ENCODE peak calls at places on chromosome 12, in six cellular contexts. W, J, U, Y, R and N are unnamed samples.

GRCh38 chr12:25764892-25765291 is 193.6 kb upstream of the RASSF8 start:
- DNase-seq in W (no peak), J (no peak), U (no peak), Y (no peak), R (no peak), N (no peak)

GRCh38 chr12:76455582-76456345 is 103.8 kb downstream of the OSBPL8 start:
- DNase-seq in W (no peak), J (peak; percentile 82), U (peak; percentile 82), Y (no peak), R (peak; percentile 96), N (no peak)

GRCh38 chr12:110966081-110966760 is 45.8 kb upstream of the MYL2 start:
- DNase-seq in W (no peak), J (no peak), U (no peak), Y (no peak), R (no peak), N (peak; percentile 60)

GRCh38 chr12:102534899-102535298 is 54.5 kb upstream of the IGF1 start:
- DNase-seq in W (no peak), J (no peak), U (no peak), Y (no peak), R (no peak), N (no peak)

GRCh38 chr12:104752016-104752415 is 206.1 kb downstream of the SLC41A2 start:
- DNase-seq in W (no peak), J (no peak), U (no peak), Y (no peak), R (no peak), N (peak; percentile 23)

GRCh38 chr12:19988457-19988856 is 379.9 kb upstream of the PDE3A start:
- DNase-seq in W (no peak), J (no peak), U (no peak), Y (no peak), R (peak; percentile 27), N (no peak)

GRCh38 chr12:20283467-20283866 is 84.9 kb upstream of the PDE3A start:
- DNase-seq in W (no peak), J (no peak), U (no peak), Y (no peak), R (no peak), N (no peak)

GRCh38 chr12:90398437-90398836 is 556.5 kb downstream of the CCER1 start:
- DNase-seq in W (no peak), J (no peak), U (no peak), Y (no peak), R (no peak), N (no peak)

GRCh38 chr12:101997102-101997501 is 64.7 kb downstream of the WASHC3 start:
- DNase-seq in W (no peak), J (no peak), U (no peak), Y (no peak), R (no peak), N (no peak)

GRCh38 chr12:123253606-123254459 is 17.8 kb downstream of the CDK2AP1 start:
- DNase-seq in W (peak; percentile 59), J (no peak), U (no peak), Y (no peak), R (no peak), N (no peak)

GRCh38 chr12:105275997-105276760 is 40.2 kb upstream of the APPL2 start:
- DNase-seq in W (no peak), J (no peak), U (no peak), Y (no peak), R (no peak), N (no peak)

GRCh38 chr12:75779891-75780501 is 251.6 kb downstream of the PHLDA1 start:
- DNase-seq in W (no peak), J (no peak), U (peak; percentile 44), Y (no peak), R (no peak), N (no peak)

GRCh38 chr12:44863867-44864266 is 12.2 kb downstream of the NELL2 start:
- DNase-seq in W (no peak), J (no peak), U (no peak), Y (no peak), R (no peak), N (no peak)

GRCh38 chr12:52469853-52470252 is 3.8 kb downstream of the KRT6C start:
- DNase-seq in W (no peak), J (no peak), U (no peak), Y (no peak), R (no peak), N (no peak)

GRCh38 chr12:124302241-124302806 is 7.4 kb downstream of the RFLNA start:
- DNase-seq in W (no peak), J (no peak), U (no peak), Y (no peak), R (no peak), N (no peak)

GRCh38 chr12:12899530-12900380 is 8.4 kb downstream of the GPRC5A start:
- DNase-seq in W (peak; percentile 79), J (peak; percentile 91), U (peak; percentile 28), Y (peak; percentile 82), R (peak; percentile 98), N (no peak)

GRCh38 chr12:123678981-123679380 is 8.1 kb downstream of the TCTN2 start:
- DNase-seq in W (no peak), J (no peak), U (no peak), Y (no peak), R (no peak), N (no peak)

GRCh38 chr12:41993283-41993682 is 151.4 kb downstream of the GXYLT1 start:
- DNase-seq in W (no peak), J (no peak), U (peak; percentile 35), Y (no peak), R (no peak), N (no peak)

GRCh38 chr12:91074851-91075250 is 17.0 kb upstream of the KERA start:
- DNase-seq in W (no peak), J (no peak), U (no peak), Y (no peak), R (no peak), N (no peak)

GRCh38 chr12:49389092-49389703 is 21.9 kb downstream of the SPATS2 start:
- DNase-seq in W (peak; percentile 66), J (no peak), U (no peak), Y (no peak), R (no peak), N (no peak)

GRCh38 chr12:32819424-32819823 is 63.7 kb upstream of the YARS2 start:
- DNase-seq in W (no peak), J (no peak), U (no peak), Y (no peak), R (no peak), N (no peak)

GRCh38 chr12:46049665-46050064 is 59.3 kb upstream of the SCAF11 start:
- DNase-seq in W (no peak), J (no peak), U (no peak), Y (no peak), R (no peak), N (no peak)

GRCh38 chr12:96255077-96255476 is 60.9 kb downstream of the ELK3 start:
- DNase-seq in W (peak; percentile 88), J (peak; percentile 87), U (no peak), Y (peak; percentile 83), R (peak; percentile 91), N (no peak)
- TF ChIP-seq CTCF in W (no peak), J (peak; percentile 0), U (no peak), Y (no peak), R (no peak), N (no peak)

DNA sequence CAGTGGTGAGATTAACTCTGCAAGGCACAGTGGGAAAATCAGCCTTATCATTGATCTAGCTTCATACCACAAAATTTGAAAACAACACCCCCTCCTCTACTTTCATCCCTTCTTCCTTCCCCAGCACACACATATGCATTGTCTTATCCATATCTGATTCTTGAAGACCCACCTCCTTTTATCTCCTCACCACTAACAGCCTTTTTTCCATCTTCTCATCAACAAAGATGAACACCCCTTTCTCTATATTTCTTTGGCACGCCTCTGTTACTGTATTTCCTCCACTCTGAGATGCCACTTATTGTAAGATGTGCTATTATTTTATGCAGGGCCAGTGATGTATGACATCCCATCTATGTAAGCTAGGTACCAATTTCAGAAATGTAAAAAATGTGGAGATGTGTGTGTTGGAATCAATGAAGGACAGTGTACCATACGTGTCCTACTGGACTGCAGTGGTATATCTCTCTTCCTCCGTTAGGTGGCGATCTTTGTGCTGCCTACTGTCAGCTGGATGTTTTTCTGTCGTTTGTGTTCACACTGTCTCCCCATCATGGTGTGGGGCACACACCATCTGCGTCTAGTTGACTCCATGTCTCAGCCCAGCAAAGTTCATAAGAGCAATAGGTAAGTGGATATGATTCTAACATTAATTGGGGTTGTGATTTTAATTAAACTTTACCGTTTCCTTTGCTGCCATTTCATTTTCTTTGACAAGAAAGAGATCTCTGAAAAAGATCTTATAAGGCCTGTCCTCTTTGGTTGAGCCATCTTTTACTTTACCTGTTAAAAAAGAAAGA is 24.0 kb downstream of the CCDC38 start:
- DNase-seq in W (no peak), J (peak; percentile 53), U (peak; percentile 72), Y (no peak), R (peak; percentile 67), N (no peak)
- TF ChIP-seq CTCF in W (peak; percentile 84), J (peak; percentile 92), U (peak; percentile 90), Y (peak; percentile 70), R (peak; percentile 94), N (peak; percentile 85)

GRCh38 chr12:7322599-7322998 is 18.7 kb downstream of the ACSM4 start:
- DNase-seq in W (no peak), J (no peak), U (no peak), Y (no peak), R (no peak), N (no peak)

GRCh38 chr12:7321624-7322023 is 17.8 kb downstream of the ACSM4 start:
- DNase-seq in W (no peak), J (no peak), U (no peak), Y (no peak), R (no peak), N (no peak)

GRCh38 chr12:7324176-7324575 is 20.3 kb downstream of the ACSM4 start:
- DNase-seq in W (no peak), J (no peak), U (no peak), Y (no peak), R (no peak), N (no peak)

GRCh38 chr12:7319934-7320333 is 16.1 kb downstream of the ACSM4 start:
- DNase-seq in W (no peak), J (no peak), U (peak; percentile 12), Y (no peak), R (peak; percentile 16), N (no peak)
- TF ChIP-seq CTCF in W (no peak), J (no peak), U (peak; percentile 43), Y (no peak), R (no peak), N (peak; percentile 29)

GRCh38 chr12:65689508-65689907 is 134.8 kb upstream of the HMGA2 start:
- DNase-seq in W (no peak), J (no peak), U (no peak), Y (no peak), R (no peak), N (no peak)

GRCh38 chr12:65684906-65685305 is 139.4 kb upstream of the HMGA2 start:
- DNase-seq in W (no peak), J (no peak), U (no peak), Y (no peak), R (no peak), N (no peak)

GRCh38 chr12:65681226-65681625 is 143.1 kb upstream of the HMGA2 start:
- DNase-seq in W (no peak), J (peak; percentile 49), U (no peak), Y (no peak), R (no peak), N (no peak)

GRCh38 chr12:65682145-65682544 is 142.1 kb upstream of the HMGA2 start:
- DNase-seq in W (no peak), J (no peak), U (no peak), Y (no peak), R (no peak), N (no peak)

DNA sequence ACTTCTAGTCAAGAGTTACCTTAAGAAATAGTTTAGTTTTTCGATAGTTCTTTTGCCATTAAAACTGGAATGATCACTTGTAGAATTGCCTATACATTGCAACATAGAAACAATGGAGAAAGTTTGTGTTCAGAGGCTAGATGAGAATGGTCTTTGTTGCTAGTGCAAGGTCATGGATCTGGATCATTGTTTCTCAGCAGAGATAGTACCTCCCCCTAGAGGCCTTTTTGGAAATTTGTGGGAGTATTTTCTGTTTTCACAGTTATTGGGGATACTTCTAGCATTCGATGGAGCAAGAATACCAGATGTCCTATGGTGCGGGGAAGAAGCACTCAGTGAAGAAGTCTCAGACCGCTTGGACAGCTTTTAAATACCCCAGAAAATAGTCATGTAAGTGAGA is 138.8 kb upstream of the HMGA2 start:
- DNase-seq in W (no peak), J (peak; percentile 36), U (peak; percentile 65), Y (no peak), R (peak; percentile 76), N (no peak)
- TF ChIP-seq CTCF in W (no peak), J (peak; percentile 69), U (peak; percentile 74), Y (no peak), R (peak; percentile 60), N (peak; percentile 56)